ENCODE peak calls at places on chromosomes 3 and 15, in seven cellular contexts. N is fibroblast of pulmonary artery, K is GM12864, C is ascending aorta, I is colonic mucosa, Z is NB4, V is fibroblast of mammary gland. H is an unnamed sample.
A peak's percentile ranks its signal among the peaks of the same experiment; 100 is the strongest.

GRCh38 chr3:126117786-126118185 is 33.9 kb upstream of the SLC41A3 start:
- DNase-seq in N (no peak), K (no peak), C (no peak), I (peak; percentile 12), Z (no peak), V (no peak), H (no peak)

GRCh38 chr3:129794319-129795201 is 99.0 kb downstream of the TMCC1 start:
- DNase-seq in N (peak; percentile 59), K (no peak), C (no peak), I (peak; percentile 74), Z (no peak), V (peak; percentile 15), H (no peak)

GRCh38 chr15:74752486-74753395 is 4.1 kb downstream of the CYP1A2 start:
- DNase-seq in N (peak; percentile 41), K (no peak), C (no peak), I (no peak), Z (no peak), V (peak; percentile 14), H (no peak)

GRCh38 chr15:89669941-89670340 is 9.2 kb downstream of the PLIN1 start:
- DNase-seq in N (no peak), K (no peak), C (no peak), I (no peak), Z (no peak), V (no peak), H (no peak)

GRCh38 chr15:101210466-101210865 is 41.4 kb downstream of the CHSY1 start:
- DNase-seq in N (no peak), K (no peak), C (no peak), I (no peak), Z (peak; percentile 52), V (peak; percentile 59), H (no peak)

GRCh38 chr15:39354188-39354587 is 226.7 kb upstream of the THBS1 start:
- DNase-seq in N (no peak), K (no peak), C (no peak), I (no peak), Z (peak; percentile 21), V (no peak), H (no peak)

GRCh38 chr15:49832421-49832980 is 211.7 kb downstream of the DTWD1 start:
- DNase-seq in N (peak; percentile 34), K (no peak), C (no peak), I (peak; percentile 68), Z (peak; percentile 23), V (peak; percentile 26), H (peak; percentile 6)

GRCh38 chr3:123633530-123633929 is 48.7 kb upstream of the HACD2 start:
- DNase-seq in N (peak; percentile 45), K (no peak), C (no peak), I (no peak), Z (no peak), V (peak; percentile 76), H (no peak)

GRCh38 chr3:165463546-165463945 is 267.4 kb upstream of the SLITRK3 start:
- DNase-seq in N (peak; percentile 23), K (no peak), C (no peak), I (no peak), Z (no peak), V (peak; percentile 78), H (no peak)

GRCh38 chr3:36972163-36972562 is 20.8 kb downstream of the EPM2AIP1 start:
- DNase-seq in N (no peak), K (no peak), C (no peak), I (no peak), Z (no peak), V (no peak), H (no peak)

GRCh38 chr3:128922804-128923459 is 43.5 kb downstream of the ACAD9 start:
- DNase-seq in N (no peak), K (no peak), C (no peak), I (no peak), Z (peak; percentile 40), V (no peak), H (peak; percentile 80)

GRCh38 chr3:184505479-184505878 is 56.1 kb upstream of the EPHB3 start:
- DNase-seq in N (no peak), K (no peak), C (no peak), I (no peak), Z (no peak), V (no peak), H (no peak)
- H3K4me3 ChIP-seq in N (no peak overlapping the region), K (no peak overlapping the region), C (no peak overlapping the region), I (no peak overlapping the region), Z (no peak overlapping the region), V (no peak overlapping the region), H (no peak overlapping the region)

DNA sequence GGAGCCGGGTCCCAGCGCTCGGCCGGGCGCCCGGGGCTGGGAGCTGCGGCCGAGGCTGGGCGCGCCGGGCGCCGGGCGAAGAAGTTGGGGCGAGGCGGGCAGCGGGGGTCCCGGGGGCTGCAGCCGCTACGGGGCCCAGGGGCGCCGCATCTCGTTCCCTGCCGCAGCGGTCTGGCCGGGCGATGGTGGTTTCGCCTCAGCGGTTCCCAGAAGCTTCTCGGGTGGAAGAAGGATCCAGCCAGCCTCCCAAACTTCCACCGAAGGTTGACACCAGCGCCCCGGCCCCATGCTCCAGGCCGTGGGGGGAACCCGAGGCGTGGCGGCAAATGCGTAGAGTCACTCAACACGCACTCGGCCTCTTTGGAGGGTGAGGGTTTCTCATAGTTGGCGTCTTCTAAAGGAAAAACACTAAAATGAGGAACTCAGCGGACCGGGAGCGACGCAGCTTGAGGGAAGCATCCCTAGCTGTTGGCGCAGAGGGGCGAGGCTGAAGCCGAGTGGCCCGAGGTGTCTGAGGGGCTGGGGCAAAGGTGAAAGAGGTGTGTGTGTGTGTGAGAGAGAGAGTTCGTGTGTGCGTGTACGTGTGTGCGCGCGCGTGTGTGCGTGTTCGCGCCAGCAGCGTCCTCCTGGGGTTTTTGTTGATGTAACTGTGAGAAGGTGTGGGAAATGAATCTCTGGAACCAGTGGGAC is 943 bp downstream of the BOC start:
- DNase-seq in N (peak; percentile 30), K (no peak), C (no peak), I (no peak), Z (peak; percentile 61), V (peak; percentile 46), H (peak; percentile 1)
- H3K4me3 ChIP-seq in N (peak overlapping the region; percentile 68), K (peak overlapping the region; percentile 51), C (peak overlapping the region; percentile 70), I (peak overlapping the region; percentile 47), Z (peak overlapping the region; percentile 23), V (peak overlapping the region; percentile 73), H (no peak overlapping the region)

DNA sequence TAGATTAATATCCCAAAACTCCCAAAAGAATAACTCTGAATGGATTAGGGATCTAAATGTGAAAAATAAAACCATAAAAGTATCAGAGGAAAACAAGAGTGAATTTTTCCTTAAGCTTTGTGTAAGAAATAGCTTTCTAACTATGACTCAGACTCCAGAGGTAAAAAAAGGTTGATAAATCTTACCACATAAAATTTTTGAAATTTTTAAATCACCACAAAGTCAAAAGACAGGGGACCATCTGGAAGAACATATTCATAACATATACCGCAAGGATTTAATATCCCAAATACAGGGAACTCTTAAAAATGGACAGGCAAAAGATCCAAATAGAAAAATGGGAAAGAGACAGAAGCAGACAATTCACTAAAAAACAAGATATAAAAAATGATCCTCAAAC is 145.0 kb downstream of the ARNT2 start:
- DNase-seq in N (peak; percentile 76), K (no peak), C (no peak), I (no peak), Z (no peak), V (peak; percentile 72), H (no peak)
- H3K4me3 ChIP-seq in N (no peak overlapping the region), K (no peak overlapping the region), C (no peak overlapping the region), I (no peak overlapping the region), Z (no peak overlapping the region), V (peak overlapping the region; percentile 34), H (no peak overlapping the region)

GRCh38 chr15:48360841-48361240 is 29.6 kb downstream of the DUT start:
- DNase-seq in N (peak; percentile 47), K (no peak), C (no peak), I (no peak), Z (peak; percentile 20), V (peak; percentile 95), H (no peak)
- H3K4me3 ChIP-seq in N (no peak overlapping the region), K (no peak overlapping the region), C (no peak overlapping the region), I (no peak overlapping the region), Z (no peak overlapping the region), V (no peak overlapping the region), H (no peak overlapping the region)

GRCh38 chr3:113245775-113246174 is 34.4 kb downstream of the BOC start:
- DNase-seq in N (peak; percentile 31), K (no peak), C (no peak), I (no peak), Z (peak; percentile 79), V (peak; percentile 90), H (no peak)
- H3K4me3 ChIP-seq in N (no peak overlapping the region), K (no peak overlapping the region), C (no peak overlapping the region), I (no peak overlapping the region), Z (no peak overlapping the region), V (no peak overlapping the region), H (no peak overlapping the region)

DNA sequence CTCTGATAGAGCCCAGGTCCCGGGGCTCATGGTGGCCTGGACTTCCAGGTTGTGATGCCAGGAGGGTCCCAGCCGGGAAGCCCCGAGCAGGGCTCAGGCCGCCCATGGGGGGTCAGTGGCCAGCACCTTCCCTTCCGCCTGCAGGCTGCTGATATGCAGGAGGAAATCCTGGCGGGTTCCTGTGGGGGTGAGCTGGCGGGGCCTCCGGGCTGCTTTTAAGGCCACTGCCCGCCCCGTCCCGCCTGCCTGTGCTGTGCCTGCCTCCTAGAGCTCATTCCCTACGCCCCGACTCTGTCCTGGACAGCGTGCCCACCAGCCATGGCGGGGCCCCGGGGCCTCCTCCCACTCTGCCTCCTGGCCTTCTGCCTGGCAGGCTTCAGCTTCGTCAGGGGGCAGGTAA is at the start of gene STAB1:
- DNase-seq in N (no peak), K (no peak), C (no peak), I (peak; percentile 25), Z (peak; percentile 68), V (no peak), H (no peak)
- H3K4me3 ChIP-seq in N (no peak within 1 kb of the TSS), K (no peak within 1 kb of the TSS), C (peak within 1 kb of the TSS; percentile 32), I (peak within 1 kb of the TSS; percentile 24), Z (peak within 1 kb of the TSS; percentile 66), V (no peak within 1 kb of the TSS), H (no peak within 1 kb of the TSS)

GRCh38 chr15:58062983-58063382 is 2.5 kb downstream of the ALDH1A2 start:
- DNase-seq in N (no peak), K (no peak), C (no peak), I (no peak), Z (no peak), V (no peak), H (no peak)
- H3K4me3 ChIP-seq in N (no peak overlapping the region), K (no peak overlapping the region), C (no peak overlapping the region), I (no peak overlapping the region), Z (no peak overlapping the region), V (no peak overlapping the region), H (no peak overlapping the region)

GRCh38 chr3:143479727-143480126 is 360.2 kb downstream of the CHST2 start:
- DNase-seq in N (no peak), K (no peak), C (no peak), I (no peak), Z (no peak), V (no peak), H (no peak)
- H3K4me3 ChIP-seq in N (no peak overlapping the region), K (no peak overlapping the region), C (no peak overlapping the region), I (no peak overlapping the region), Z (no peak overlapping the region), V (no peak overlapping the region), H (no peak overlapping the region)

DNA sequence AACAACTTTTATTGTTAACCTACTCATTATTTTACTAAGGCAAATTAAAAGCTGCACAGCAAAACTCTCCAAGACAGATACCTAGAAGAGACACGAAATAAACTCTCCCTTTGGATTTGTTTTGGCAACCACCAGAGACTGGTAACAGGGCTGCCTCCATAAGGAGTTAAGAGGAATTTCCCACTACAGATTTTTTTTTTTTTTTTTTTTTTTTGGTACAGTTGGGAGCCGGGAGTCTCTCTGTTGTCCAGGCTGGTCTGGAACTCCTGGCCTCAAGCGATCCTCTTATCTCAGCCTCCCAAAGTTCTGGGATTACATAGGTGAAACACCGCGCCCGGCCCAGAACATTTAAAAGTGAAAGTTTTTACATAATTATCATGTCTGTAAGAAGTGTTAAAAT is 73.6 kb upstream of the VGLL4 start:
- DNase-seq in N (peak; percentile 60), K (no peak), C (no peak), I (no peak), Z (no peak), V (no peak), H (no peak)
- H3K4me3 ChIP-seq in N (peak overlapping the region; percentile 78), K (no peak overlapping the region), C (peak overlapping the region; percentile 70), I (no peak overlapping the region), Z (no peak overlapping the region), V (no peak overlapping the region), H (no peak overlapping the region)

GRCh38 chr15:99002226-99002625 is 5.4 kb downstream of the PGPEP1L start:
- DNase-seq in N (no peak), K (no peak), C (no peak), I (no peak), Z (no peak), V (no peak), H (no peak)
- H3K4me3 ChIP-seq in N (no peak overlapping the region), K (no peak overlapping the region), C (no peak overlapping the region), I (no peak overlapping the region), Z (no peak overlapping the region), V (no peak overlapping the region), H (no peak overlapping the region)

H was measured in CD4-positive, CD25-positive, alpha-beta regulatory T cell.